ENCODE peak calls at places on chromosome 2, in six cellular contexts. One of them, this sample, is unnamed.
A peak's percentile ranks its signal among the peaks of the same experiment; 100 is the strongest.

GRCh38 chr2:229858351-229858750 is 63.5 kb downstream of the TRIP12 start:
- DNase-seq in spleen: no peak
- DNase-seq in neural progenitor cell: no peak
- DNase-seq in uterus: no peak
- DNase-seq in epithelial cell of esophagus: no peak
- DNase-seq in fibroblast of pulmonary artery: no peak
- DNase-seq in this sample: no peak

GRCh38 chr2:227939271-227940027 is 68.0 kb downstream of the DAW1 start:
- DNase-seq in fibroblast of pulmonary artery: peak; percentile 68
- DNase-seq in epithelial cell of esophagus: peak; percentile 60
- DNase-seq in uterus: no peak
- DNase-seq in neural progenitor cell: peak; percentile 83
- DNase-seq in spleen: no peak
- DNase-seq in this sample: no peak

GRCh38 chr2:98457045-98457696 is 12.5 kb downstream of the INPP4A start:
- DNase-seq in spleen: no peak
- DNase-seq in uterus: no peak
- DNase-seq in fibroblast of pulmonary artery: peak; percentile 89
- DNase-seq in epithelial cell of esophagus: peak; percentile 92
- DNase-seq in neural progenitor cell: no peak
- DNase-seq in this sample: no peak

GRCh38 chr2:234764378-234764777 is 187.4 kb upstream of the SH3BP4 start:
- DNase-seq in fibroblast of pulmonary artery: no peak
- DNase-seq in epithelial cell of esophagus: no peak
- DNase-seq in neural progenitor cell: no peak
- DNase-seq in uterus: no peak
- DNase-seq in spleen: no peak
- DNase-seq in this sample: no peak

GRCh38 chr2:56102866-56103265 is 80.9 kb upstream of the CCDC85A start:
- DNase-seq in neural progenitor cell: no peak
- DNase-seq in uterus: no peak
- DNase-seq in spleen: no peak
- DNase-seq in epithelial cell of esophagus: peak; percentile 17
- DNase-seq in fibroblast of pulmonary artery: peak; percentile 45
- DNase-seq in this sample: no peak

GRCh38 chr2:215171826-215172225 is 33.4 kb upstream of the ABCA12 start:
- DNase-seq in spleen: no peak
- DNase-seq in uterus: no peak
- DNase-seq in epithelial cell of esophagus: peak; percentile 41
- DNase-seq in neural progenitor cell: no peak
- DNase-seq in fibroblast of pulmonary artery: no peak
- DNase-seq in this sample: no peak

GRCh38 chr2:176812376-176812775 is 400.2 kb upstream of the HNRNPA3 start:
- DNase-seq in neural progenitor cell: no peak
- DNase-seq in spleen: no peak
- DNase-seq in epithelial cell of esophagus: no peak
- DNase-seq in fibroblast of pulmonary artery: no peak
- DNase-seq in uterus: no peak
- DNase-seq in this sample: no peak

GRCh38 chr2:69483696-69484095 is 46.5 kb upstream of the NFU1 start:
- DNase-seq in fibroblast of pulmonary artery: no peak
- DNase-seq in uterus: no peak
- DNase-seq in spleen: no peak
- DNase-seq in neural progenitor cell: no peak
- DNase-seq in epithelial cell of esophagus: no peak
- DNase-seq in this sample: no peak

GRCh38 chr2:58954880-58955385 is 713.8 kb upstream of the FANCL start:
- DNase-seq in uterus: no peak
- DNase-seq in epithelial cell of esophagus: no peak
- DNase-seq in fibroblast of pulmonary artery: no peak
- DNase-seq in neural progenitor cell: no peak
- DNase-seq in spleen: no peak
- DNase-seq in this sample: no peak

GRCh38 chr2:29113891-29114321 is 1.3 kb upstream of the CLIP4 start:
- DNase-seq in spleen: no peak
- DNase-seq in epithelial cell of esophagus: peak; percentile 86
- DNase-seq in neural progenitor cell: no peak
- DNase-seq in uterus: peak; percentile 18
- DNase-seq in fibroblast of pulmonary artery: peak; percentile 81
- DNase-seq in this sample: no peak

GRCh38 chr2:27016801-27017325 is 15.9 kb upstream of the TMEM214 start:
- DNase-seq in epithelial cell of esophagus: peak; percentile 62
- DNase-seq in uterus: peak; percentile 49
- DNase-seq in fibroblast of pulmonary artery: peak; percentile 86
- DNase-seq in spleen: no peak
- DNase-seq in neural progenitor cell: peak; percentile 87
- DNase-seq in this sample: peak; percentile 40

GRCh38 chr2:79585701-79586428 is 73.0 kb downstream of the CTNNA2 start:
- DNase-seq in neural progenitor cell: no peak
- DNase-seq in spleen: no peak
- DNase-seq in fibroblast of pulmonary artery: no peak
- DNase-seq in uterus: no peak
- DNase-seq in epithelial cell of esophagus: no peak
- DNase-seq in this sample: no peak

GRCh38 chr2:76180676-76181075 is 470.0 kb upstream of the GCFC2 start:
- DNase-seq in fibroblast of pulmonary artery: peak; percentile 1
- DNase-seq in spleen: no peak
- DNase-seq in neural progenitor cell: no peak
- DNase-seq in epithelial cell of esophagus: no peak
- DNase-seq in uterus: no peak
- DNase-seq in this sample: no peak

GRCh38 chr2:46451131-46451711 is 28.1 kb upstream of the TMEM247 start:
- DNase-seq in fibroblast of pulmonary artery: peak; percentile 56
- DNase-seq in spleen: no peak
- DNase-seq in epithelial cell of esophagus: peak; percentile 69
- DNase-seq in uterus: no peak
- DNase-seq in neural progenitor cell: no peak
- DNase-seq in this sample: no peak

GRCh38 chr2:119350311-119350998 is 16.2 kb downstream of the C2orf76 start:
- DNase-seq in epithelial cell of esophagus: peak; percentile 74
- DNase-seq in spleen: no peak
- DNase-seq in uterus: no peak
- DNase-seq in fibroblast of pulmonary artery: no peak
- DNase-seq in neural progenitor cell: peak; percentile 45
- DNase-seq in this sample: no peak

GRCh38 chr2:185385157-185385556 is 353.4 kb upstream of the FSIP2 start:
- DNase-seq in neural progenitor cell: no peak
- DNase-seq in epithelial cell of esophagus: no peak
- DNase-seq in spleen: no peak
- DNase-seq in fibroblast of pulmonary artery: no peak
- DNase-seq in uterus: no peak
- DNase-seq in this sample: no peak

GRCh38 chr2:212337036-212337435 is 201.6 kb downstream of the ERBB4 start:
- DNase-seq in uterus: no peak
- DNase-seq in spleen: no peak
- DNase-seq in epithelial cell of esophagus: peak; percentile 20
- DNase-seq in neural progenitor cell: no peak
- DNase-seq in fibroblast of pulmonary artery: no peak
- DNase-seq in this sample: no peak

GRCh38 chr2:170715062-170715931 is at the start of gene SP5:
- DNase-seq in neural progenitor cell: peak; percentile 94
- DNase-seq in epithelial cell of esophagus: peak; percentile 48
- DNase-seq in uterus: peak; percentile 67
- DNase-seq in fibroblast of pulmonary artery: peak; percentile 35
- DNase-seq in spleen: no peak
- DNase-seq in this sample: no peak

GRCh38 chr2:3272761-3273160 is 104.9 kb downstream of the EIPR1 start:
- DNase-seq in uterus: no peak
- DNase-seq in spleen: no peak
- DNase-seq in epithelial cell of esophagus: no peak
- DNase-seq in neural progenitor cell: no peak
- DNase-seq in fibroblast of pulmonary artery: no peak
- DNase-seq in this sample: no peak

DNA sequence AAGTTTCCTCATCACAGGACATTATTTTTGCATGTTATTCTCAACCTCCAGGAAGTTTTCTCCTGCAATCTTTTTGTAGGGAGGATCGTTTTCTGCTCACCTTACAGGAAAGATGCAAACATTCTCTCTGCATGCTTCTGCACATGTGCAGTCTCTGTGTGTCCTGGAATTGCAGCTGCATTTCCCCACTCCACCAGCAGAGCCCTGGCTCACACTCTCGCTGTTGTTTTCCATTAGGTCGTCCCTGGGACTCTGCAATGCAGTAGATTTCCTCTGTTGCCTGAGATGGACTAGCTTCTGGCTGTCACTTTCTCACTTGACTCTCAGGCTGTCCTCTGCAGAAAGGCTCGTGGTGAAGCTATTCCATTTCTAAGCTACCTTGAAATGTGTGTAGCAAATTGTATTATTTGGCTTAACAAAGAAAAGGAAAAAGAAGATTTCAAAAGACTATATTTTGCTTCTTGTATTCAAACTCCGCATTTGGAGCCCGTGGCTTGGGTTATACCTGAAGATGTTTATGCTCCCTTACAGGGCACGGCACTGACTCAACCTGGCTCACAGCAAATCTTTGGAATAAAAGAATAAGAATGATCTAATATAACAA is 346.7 kb downstream of the RAD51AP2 start:
- DNase-seq in fibroblast of pulmonary artery: peak; percentile 13
- DNase-seq in uterus: no peak
- DNase-seq in neural progenitor cell: peak; percentile 66
- DNase-seq in spleen: no peak
- DNase-seq in epithelial cell of esophagus: peak; percentile 64
- DNase-seq in this sample: no peak
- TF ChIP-seq CTCF in fibroblast of pulmonary artery: peak; percentile 36
- TF ChIP-seq CTCF in uterus: no peak
- TF ChIP-seq CTCF in neural progenitor cell: peak; percentile 63
- TF ChIP-seq CTCF in spleen: peak; percentile 42
- TF ChIP-seq CTCF in epithelial cell of esophagus: peak; percentile 91
- TF ChIP-seq CTCF in this sample: no peak

GRCh38 chr2:182758379-182758778 is 42.3 kb downstream of the DNAJC10 start:
- DNase-seq in fibroblast of pulmonary artery: no peak
- DNase-seq in uterus: no peak
- DNase-seq in spleen: no peak
- DNase-seq in neural progenitor cell: no peak
- DNase-seq in epithelial cell of esophagus: no peak
- DNase-seq in this sample: no peak
- TF ChIP-seq CTCF in fibroblast of pulmonary artery: no peak
- TF ChIP-seq CTCF in uterus: no peak
- TF ChIP-seq CTCF in spleen: no peak
- TF ChIP-seq CTCF in neural progenitor cell: no peak
- TF ChIP-seq CTCF in epithelial cell of esophagus: no peak
- TF ChIP-seq CTCF in this sample: no peak

GRCh38 chr2:237665713-237666143 is 38.3 kb downstream of the LRRFIP1 start:
- DNase-seq in neural progenitor cell: peak; percentile 79
- DNase-seq in fibroblast of pulmonary artery: no peak
- DNase-seq in epithelial cell of esophagus: no peak
- DNase-seq in spleen: no peak
- DNase-seq in uterus: no peak
- DNase-seq in this sample: no peak
- TF ChIP-seq CTCF in neural progenitor cell: no peak
- TF ChIP-seq CTCF in fibroblast of pulmonary artery: no peak
- TF ChIP-seq CTCF in epithelial cell of esophagus: no peak
- TF ChIP-seq CTCF in spleen: no peak
- TF ChIP-seq CTCF in uterus: peak; percentile 15
- TF ChIP-seq CTCF in this sample: no peak

DNA sequence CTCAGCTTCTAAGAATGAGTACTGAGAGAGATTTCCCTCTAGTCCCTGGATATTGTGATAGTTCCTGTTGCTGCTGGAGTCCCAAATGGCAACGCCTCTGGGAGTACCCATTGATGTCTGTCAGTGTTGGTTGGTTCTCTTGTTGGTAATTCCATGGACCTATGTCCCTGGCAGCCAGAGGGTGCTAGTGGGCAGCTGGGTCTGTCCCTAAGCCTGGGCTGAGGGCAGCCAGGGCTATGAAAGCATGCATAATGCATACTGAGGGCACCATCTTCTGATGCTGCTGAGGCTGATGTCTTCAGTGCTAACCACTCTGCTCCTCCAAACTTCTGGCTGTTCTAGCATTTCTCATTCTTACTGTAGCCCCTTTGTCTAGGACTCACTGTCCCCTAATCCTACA is 35.9 kb downstream of the NABP1 start:
- DNase-seq in epithelial cell of esophagus: no peak
- DNase-seq in spleen: no peak
- DNase-seq in neural progenitor cell: peak; percentile 21
- DNase-seq in uterus: no peak
- DNase-seq in fibroblast of pulmonary artery: no peak
- DNase-seq in this sample: no peak
- TF ChIP-seq CTCF in epithelial cell of esophagus: peak; percentile 34
- TF ChIP-seq CTCF in spleen: no peak
- TF ChIP-seq CTCF in neural progenitor cell: peak; percentile 32
- TF ChIP-seq CTCF in uterus: no peak
- TF ChIP-seq CTCF in fibroblast of pulmonary artery: peak; percentile 11
- TF ChIP-seq CTCF in this sample: no peak

GRCh38 chr2:102168026-102168425 is 18.8 kb upstream of the IL1RL2 start:
- DNase-seq in uterus: no peak
- DNase-seq in neural progenitor cell: no peak
- DNase-seq in epithelial cell of esophagus: no peak
- DNase-seq in fibroblast of pulmonary artery: no peak
- DNase-seq in spleen: no peak
- DNase-seq in this sample: no peak

DNA sequence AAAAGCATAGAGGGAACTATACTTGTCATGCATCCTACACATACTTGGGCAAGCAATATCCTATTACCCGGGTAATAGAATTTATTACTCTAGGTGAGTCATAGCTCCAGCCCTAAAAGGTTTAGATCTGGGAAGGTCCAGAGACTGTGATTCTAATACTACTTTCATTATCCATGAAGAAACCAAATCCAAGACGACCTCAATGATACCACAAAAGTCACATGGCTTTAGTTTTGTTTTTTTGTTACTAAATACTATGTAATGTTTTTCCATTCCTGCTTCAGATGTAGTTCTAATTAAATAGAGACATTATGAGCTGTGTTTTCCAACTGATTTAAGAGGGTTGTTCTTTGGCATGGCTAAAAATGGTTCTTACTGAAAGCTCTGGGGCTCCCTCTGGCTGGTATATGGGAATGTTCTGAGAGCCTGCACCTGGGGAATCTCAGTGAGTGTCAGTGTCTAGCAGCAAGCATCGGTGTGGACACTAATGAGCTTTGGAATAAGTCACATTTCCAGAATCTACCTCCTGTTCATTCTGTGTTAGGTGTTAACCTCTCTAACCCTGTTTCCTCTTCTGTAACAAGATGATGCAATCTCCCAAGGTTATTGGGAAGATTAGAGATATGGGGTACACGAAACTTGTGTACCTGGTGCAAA is 20.5 kb upstream of the IL1RL2 start:
- DNase-seq in uterus: no peak
- DNase-seq in neural progenitor cell: peak; percentile 51
- DNase-seq in epithelial cell of esophagus: peak; percentile 65
- DNase-seq in fibroblast of pulmonary artery: no peak
- DNase-seq in spleen: no peak
- DNase-seq in this sample: no peak
- TF ChIP-seq CTCF in uterus: peak; percentile 79
- TF ChIP-seq CTCF in neural progenitor cell: peak; percentile 54
- TF ChIP-seq CTCF in epithelial cell of esophagus: peak; percentile 75
- TF ChIP-seq CTCF in fibroblast of pulmonary artery: peak; percentile 34
- TF ChIP-seq CTCF in spleen: peak; percentile 22
- TF ChIP-seq CTCF in this sample: no peak

This sample was measured in omental fat pad.